ENCODE peak calls at places on chromosomes 4 and X, in eight cellular contexts. Z, P, I, H, E, C, B and K are unnamed samples.

GRCh38 chr4:111678466-111678865 is 466.8 kb upstream of the FAM241A start:
- DNase-seq in Z (no peak), P (no peak), I (no peak), H (no peak), E (peak; percentile 81), C (no peak), B (no peak), K (no peak)

GRCh38 chrX:14936561-14936960 is 63.3 kb downstream of the MOSPD2 start:
- DNase-seq in Z (no peak), P (peak; percentile 35), I (peak; percentile 69), H (no peak), E (peak; percentile 73), C (peak; percentile 13), B (no peak), K (no peak)

GRCh38 chr4:140969296-140969695 is 164.0 kb downstream of the RNF150 start:
- DNase-seq in Z (no peak), P (no peak), I (no peak), H (no peak), E (no peak), C (no peak), B (no peak), K (no peak)

GRCh38 chr4:153142700-153143438 is 61.4 kb upstream of the TRIM2 start:
- DNase-seq in Z (peak; percentile 78), P (peak; percentile 65), I (peak; percentile 70), H (peak; percentile 72), E (peak; percentile 75), C (peak; percentile 70), B (peak; percentile 59), K (peak; percentile 39)

GRCh38 chr4:118867311-118868067 is 21.2 kb upstream of the SYNPO2 start:
- DNase-seq in Z (no peak), P (no peak), I (no peak), H (no peak), E (peak; percentile 73), C (no peak), B (no peak), K (no peak)

GRCh38 chrX:96417695-96418094 is 266.9 kb upstream of the DIAPH2 start:
- DNase-seq in Z (no peak), P (no peak), I (no peak), H (no peak), E (no peak), C (no peak), B (no peak), K (no peak)

GRCh38 chrX:65900850-65901844 is 138.7 kb downstream of the VSIG4 start:
- DNase-seq in Z (no peak), P (no peak), I (no peak), H (no peak), E (no peak), C (no peak), B (no peak), K (no peak)

GRCh38 chr4:72969957-72970356 is 99.6 kb downstream of the COX18 start:
- DNase-seq in Z (no peak), P (no peak), I (no peak), H (no peak), E (no peak), C (no peak), B (no peak), K (no peak)

GRCh38 chrX:11968470-11968869 is 169.8 kb upstream of the FRMPD4 start:
- DNase-seq in Z (no peak), P (no peak), I (peak; percentile 81), H (no peak), E (no peak), C (no peak), B (peak; percentile 18), K (no peak)

GRCh38 chrX:1578511-1579173 is 12.8 kb upstream of the AKAP17A start:
- DNase-seq in Z (no peak), P (no peak), I (no peak), H (no peak), E (no peak), C (no peak), B (no peak), K (no peak)

GRCh38 chr4:13989496-13989895 is 362.0 kb upstream of the BOD1L1 start:
- DNase-seq in Z (no peak), P (no peak), I (no peak), H (no peak), E (peak; percentile 42), C (no peak), B (no peak), K (no peak)